ENCODE peak calls at places on chromosomes 6 and 20, in nine cellular contexts. Z is stomach, J is transverse colon, U is SK-N-SH, E is H1, T is HepG2, H is GM23338, R is breast epithelium, A is spleen. O is an unnamed sample.

GRCh38 chr6:78517399-78517798 is 350.0 kb upstream of the IRAK1BP1 start:
- DNase-seq in Z (no peak), J (no peak), U (no peak), E (no peak), T (no peak), H (no peak), R (no peak), A (no peak), O (no peak)

GRCh38 chr20:44072381-44072780 is 114.6 kb downstream of the JPH2 start:
- DNase-seq in Z (no peak), J (no peak), U (no peak), E (no peak), T (no peak), H (no peak), R (no peak), A (no peak), O (no peak)

GRCh38 chr6:44665143-44665542 is 277.6 kb downstream of the CDC5L start:
- DNase-seq in Z (peak), J (no peak), U (no peak), E (no peak), T (no peak), H (no peak), R (no peak), A (no peak), O (no peak)

GRCh38 chr6:90397929-90398674 is 101.5 kb upstream of the BACH2 start:
- DNase-seq in Z (no peak), J (no peak), U (peak), E (no peak), T (no peak), H (no peak), R (no peak), A (no peak), O (no peak)

GRCh38 chr6:14118444-14118843 is 872 bp downstream of the CD83 start:
- DNase-seq in Z (no peak), J (no peak), U (no peak), E (no peak), T (no peak), H (no peak), R (no peak), A (no peak), O (no peak)

GRCh38 chr6:73942581-73942980 is 246.6 kb downstream of the CD109 start:
- DNase-seq in Z (no peak), J (no peak), U (no peak), E (peak), T (peak), H (peak), R (no peak), A (no peak), O (no peak)

GRCh38 chr6:44733868-44734267 is 346.4 kb downstream of the CDC5L start:
- DNase-seq in Z (no peak), J (peak), U (no peak), E (no peak), T (no peak), H (no peak), R (no peak), A (no peak), O (peak)

GRCh38 chr6:156793224-156793623 is 16.0 kb downstream of the ARID1B start:
- DNase-seq in Z (no peak), J (no peak), U (no peak), E (no peak), T (no peak), H (no peak), R (no peak), A (no peak), O (no peak)

GRCh38 chr6:49866485-49866943 is at the start of gene CRISP1:
- DNase-seq in Z (no peak), J (no peak), U (no peak), E (no peak), T (no peak), H (no peak), R (no peak), A (no peak), O (no peak)

GRCh38 chr20:29878777-29879442 is 1378.6 kb upstream of the DEFB115 start:
- DNase-seq in Z (peak), J (peak), U (peak), E (no peak), T (no peak), H (no peak), R (peak), A (peak), O (peak)

GRCh38 chr6:33693186-33694158 is 18.0 kb downstream of the UQCC2 start:
- DNase-seq in Z (no peak), J (no peak), U (peak), E (no peak), T (no peak), H (no peak), R (no peak), A (peak), O (no peak)

GRCh38 chr20:52105573-52106422 is 85.8 kb downstream of the ZFP64 start:
- DNase-seq in Z (no peak), J (no peak), U (no peak), E (peak), T (no peak), H (peak), R (no peak), A (no peak), O (no peak)

GRCh38 chr20:47464380-47465101 is 37.1 kb upstream of the NCOA3 start:
- DNase-seq in Z (peak), J (peak), U (peak), E (no peak), T (peak), H (peak), R (peak), A (no peak), O (peak)

GRCh38 chr20:44215125-44215524 is 4.6 kb upstream of the OSER1 start:
- DNase-seq in Z (peak), J (peak), U (peak), E (no peak), T (peak), H (peak), R (peak), A (peak), O (peak)

GRCh38 chr6:98014791-98015201 is 731.8 kb upstream of the MMS22L start:
- DNase-seq in Z (no peak), J (no peak), U (peak), E (no peak), T (no peak), H (peak), R (no peak), A (no peak), O (no peak)

GRCh38 chr6:71482742-71483141 is 194.1 kb downstream of the OGFRL1 start:
- DNase-seq in Z (no peak), J (no peak), U (no peak), E (no peak), T (no peak), H (no peak), R (no peak), A (no peak), O (no peak)

GRCh38 chr20:3077618-3078134 is 6.3 kb downstream of the OXT start:
- DNase-seq in Z (no peak), J (no peak), U (no peak), E (no peak), T (no peak), H (no peak), R (peak), A (no peak), O (no peak)

GRCh38 chr20:23939063-23939462 is 49.5 kb downstream of the GGTLC1 start:
- DNase-seq in Z (no peak), J (no peak), U (no peak), E (no peak), T (no peak), H (no peak), R (no peak), A (no peak), O (no peak)

GRCh38 chr6:3325210-3325609 is 66.5 kb downstream of the PSMG4 start:
- DNase-seq in Z (no peak), J (no peak), U (peak), E (no peak), T (no peak), H (no peak), R (no peak), A (no peak), O (peak)

GRCh38 chr6:135052939-135053338 is 1.7 kb downstream of the HBS1L start:
- DNase-seq in Z (no peak), J (no peak), U (no peak), E (no peak), T (no peak), H (no peak), R (no peak), A (no peak), O (no peak)

GRCh38 chr20:40176442-40176841 is 512.6 kb downstream of the MAFB start:
- DNase-seq in Z (no peak), J (no peak), U (no peak), E (no peak), T (no peak), H (no peak), R (no peak), A (no peak), O (no peak)

GRCh38 chr6:23218751-23219150 is 649.4 kb downstream of the HDGFL1 start:
- DNase-seq in Z (no peak), J (no peak), U (peak), E (no peak), T (no peak), H (peak), R (no peak), A (no peak), O (no peak)

GRCh38 chr20:62945771-62946339 is 6.7 kb upstream of the SLC17A9 start:
- DNase-seq in Z (no peak), J (no peak), U (no peak), E (no peak), T (no peak), H (no peak), R (no peak), A (peak), O (no peak)

GRCh38 chr6:141914646-141915045 is 218.1 kb upstream of the GJE1 start:
- DNase-seq in Z (no peak), J (no peak), U (no peak), E (no peak), T (no peak), H (no peak), R (no peak), A (no peak), O (no peak)

GRCh38 chr6:122712093-122712863 is 67.2 kb upstream of the FABP7 start:
- DNase-seq in Z (no peak), J (no peak), U (no peak), E (no peak), T (no peak), H (no peak), R (no peak), A (no peak), O (no peak)

GRCh38 chr6:151180321-151180720 is 59.4 kb upstream of the AKAP12 start:
- DNase-seq in Z (no peak), J (no peak), U (no peak), E (no peak), T (no peak), H (no peak), R (no peak), A (no peak), O (no peak)

GRCh38 chr6:103327079-103327478 is 1532.6 kb downstream of the HACE1 start:
- DNase-seq in Z (no peak), J (no peak), U (peak), E (no peak), T (no peak), H (no peak), R (no peak), A (no peak), O (no peak)

GRCh38 chr20:48879609-48880008 is 41.9 kb upstream of the ARFGEF2 start:
- DNase-seq in Z (no peak), J (no peak), U (no peak), E (no peak), T (no peak), H (no peak), R (no peak), A (no peak), O (no peak)

GRCh38 chr6:117600008-117600743 is 2.1 kb downstream of the GOPC start:
- DNase-seq in Z (no peak), J (no peak), U (no peak), E (no peak), T (no peak), H (no peak), R (no peak), A (no peak), O (no peak)

GRCh38 chr6:44010411-44011349 is 116.6 kb downstream of the MRPL14 start:
- DNase-seq in Z (no peak), J (no peak), U (no peak), E (no peak), T (no peak), H (no peak), R (no peak), A (peak), O (peak)

GRCh38 chr20:23963941-23964340 is 24.6 kb downstream of the GGTLC1 start:
- DNase-seq in Z (no peak), J (no peak), U (no peak), E (no peak), T (no peak), H (no peak), R (no peak), A (no peak), O (no peak)

GRCh38 chr6:111982681-111983080 is 71.2 kb upstream of the CCN6 start:
- DNase-seq in Z (no peak), J (no peak), U (no peak), E (no peak), T (no peak), H (no peak), R (no peak), A (no peak), O (no peak)

GRCh38 chr6:63923139-63923739 is 287.6 kb downstream of the PHF3 start:
- DNase-seq in Z (no peak), J (no peak), U (peak), E (no peak), T (peak), H (peak), R (no peak), A (no peak), O (no peak)

GRCh38 chr20:37914672-37915433 is 11.9 kb downstream of the VSTM2L start:
- DNase-seq in Z (no peak), J (no peak), U (peak), E (no peak), T (peak), H (peak), R (no peak), A (no peak), O (no peak)

GRCh38 chr6:20647585-20647984 is 113.3 kb downstream of the CDKAL1 start:
- DNase-seq in Z (no peak), J (no peak), U (no peak), E (no peak), T (no peak), H (no peak), R (no peak), A (no peak), O (no peak)
- H3K27ac ChIP-seq in Z (no peak), J (no peak), U (no peak), E (no peak), T (no peak), H (no peak), R (no peak), A (no peak), O (no peak)

GRCh38 chr6:36317623-36318022 is 19.1 kb downstream of the BNIP5 start:
- DNase-seq in Z (no peak), J (no peak), U (no peak), E (no peak), T (no peak), H (no peak), R (no peak), A (no peak), O (no peak)

GRCh38 chr6:36312854-36313627 is 23.6 kb downstream of the BNIP5 start:
- DNase-seq in Z (no peak), J (no peak), U (no peak), E (no peak), T (no peak), H (no peak), R (no peak), A (no peak), O (no peak)

GRCh38 chr6:36313628-36313895 is 23.1 kb downstream of the BNIP5 start:
- DNase-seq in Z (no peak), J (no peak), U (no peak), E (no peak), T (no peak), H (no peak), R (no peak), A (no peak), O (no peak)

GRCh38 chr6:36314221-36315014 is 22.3 kb downstream of the BNIP5 start:
- DNase-seq in Z (no peak), J (no peak), U (no peak), E (peak), T (no peak), H (no peak), R (no peak), A (no peak), O (no peak)

DNA sequence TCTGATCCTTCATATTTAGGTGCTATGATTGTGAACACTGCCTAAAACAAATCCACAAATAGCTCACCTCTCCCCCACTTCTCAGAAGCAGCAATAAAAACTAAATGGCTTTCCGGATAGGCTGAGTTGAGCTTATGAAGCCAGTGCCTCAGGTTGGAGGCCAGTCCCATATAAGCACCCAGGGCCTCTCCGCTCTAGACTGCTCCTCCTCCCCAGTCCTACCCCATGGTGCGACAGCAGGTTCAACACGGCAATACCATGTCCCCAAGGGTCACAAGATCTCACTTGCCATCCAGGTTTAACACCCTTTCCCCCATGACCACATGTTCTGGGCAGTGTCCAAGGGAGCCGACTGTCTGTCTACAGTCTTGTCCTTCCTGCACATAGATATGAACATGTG is 20.8 kb downstream of the BNIP5 start:
- DNase-seq in Z (no peak), J (peak), U (no peak), E (no peak), T (no peak), H (no peak), R (no peak), A (no peak), O (no peak)
- TF ChIP-seq POLR2AphosphoS5 in Z (no peak), J (no peak), U (no peak), E (no peak), T (no peak), H (no peak), R (no peak), A (no peak), O (no peak)

GRCh38 chr20:50750145-50750671 is 18.8 kb downstream of the PARD6B start:
- DNase-seq in Z (no peak), J (no peak), U (no peak), E (no peak), T (no peak), H (no peak), R (no peak), A (no peak), O (no peak)
- H3K27ac ChIP-seq in Z (no peak), J (no peak), U (no peak), E (no peak), T (no peak), H (no peak), R (no peak), A (no peak), O (no peak)

GRCh38 chr6:152301021-152301805 is 335.9 kb downstream of the SYNE1 start:
- DNase-seq in Z (no peak), J (no peak), U (no peak), E (no peak), T (peak), H (no peak), R (no peak), A (no peak), O (no peak)
- TF ChIP-seq POLR2AphosphoS5 in Z (no peak), J (peak), U (no peak), E (no peak), T (no peak), H (no peak), R (no peak), A (no peak), O (no peak)

DNA sequence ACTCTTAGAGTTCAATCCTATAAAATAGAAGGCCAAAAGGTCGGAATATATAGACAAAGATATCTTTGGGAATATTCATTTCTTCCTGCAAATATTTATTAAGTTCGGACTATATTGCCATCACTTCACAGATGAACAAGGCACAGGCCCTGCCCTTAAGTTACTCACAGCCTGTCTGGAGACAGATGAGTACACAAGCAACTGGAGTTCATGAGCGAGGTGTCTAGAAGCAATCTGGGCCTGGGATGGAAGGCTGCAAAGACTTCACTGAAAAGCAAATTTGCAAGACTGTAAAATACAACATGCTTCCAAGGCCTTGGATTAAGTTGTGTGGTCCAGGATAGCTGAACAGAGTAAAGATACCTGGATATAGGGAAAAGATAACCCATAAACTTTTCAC is 56.7 kb upstream of the CEP85L start:
- DNase-seq in Z (no peak), J (no peak), U (no peak), E (no peak), T (no peak), H (no peak), R (no peak), A (no peak), O (no peak)
- H3K27ac ChIP-seq in Z (no peak), J (peak), U (no peak), E (no peak), T (no peak), H (no peak), R (no peak), A (peak), O (no peak)

DNA sequence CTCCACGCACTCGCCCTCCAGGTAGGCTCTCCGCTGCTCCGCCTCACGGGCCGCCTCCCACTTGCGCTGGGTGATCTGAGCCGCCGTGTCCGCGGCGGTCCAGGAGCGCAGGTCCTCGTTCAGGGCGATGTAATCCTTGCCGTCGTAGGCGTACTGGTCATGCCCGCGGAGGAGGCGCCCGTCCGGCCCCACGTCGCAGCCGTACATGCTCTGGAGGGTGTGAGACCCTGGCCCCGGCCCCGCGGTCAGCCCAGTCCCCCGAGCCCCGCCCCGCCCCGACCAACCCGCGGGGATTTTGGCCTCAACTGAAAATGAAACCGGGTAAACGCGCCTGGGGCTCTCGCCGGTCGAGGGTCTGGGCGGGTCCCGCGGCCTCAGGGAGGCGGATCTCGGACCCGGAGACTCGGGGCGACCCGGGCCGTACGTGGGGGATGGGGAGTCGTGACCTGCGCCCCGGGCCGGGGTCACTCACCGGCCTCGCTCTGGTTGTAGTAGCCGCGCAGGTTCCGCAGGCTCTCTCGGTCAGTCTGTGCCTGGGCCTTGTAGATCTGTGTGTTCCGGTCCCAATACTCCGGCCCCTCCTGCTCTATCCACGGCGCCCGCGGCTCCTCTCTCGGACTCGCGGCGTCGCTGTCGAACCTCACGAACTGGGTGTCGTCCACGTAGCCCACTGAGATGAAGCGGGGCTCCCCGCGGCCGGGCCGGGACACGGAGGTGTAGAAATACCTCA is 598 bp downstream of the HLA-B start:
- DNase-seq in Z (peak), J (peak), U (peak), E (no peak), T (no peak), H (peak), R (no peak), A (peak), O (peak)
- TF ChIP-seq POLR2AphosphoS5 in Z (no peak), J (peak), U (no peak), E (no peak), T (no peak), H (no peak), R (no peak), A (peak), O (no peak)

O was measured in sigmoid colon.